ENCODE peak calls at places on chromosome 17, in six cellular contexts. One of them, this sample, is unnamed.
A peak's percentile ranks its signal among the peaks of the same experiment; 100 is the strongest.

GRCh38 chr17:61335845-61336655 is 63.6 kb upstream of the TBX2 start:
- DNase-seq in adrenal gland: peak; percentile 28
- DNase-seq in fibroblast of the conjunctiva: no peak
- DNase-seq in stimulated activated CD4-positive, alpha-beta T cell treated with anti-CD3 and anti-CD28 coated beads, Interleukin-15, amount 100 ng/mL, for 48 hours: no peak
- DNase-seq in activated naive CD4-positive, alpha-beta T cell: no peak
- DNase-seq in stimulated activated CD8-positive, alpha-beta memory T cell treated with anti-CD3 and anti-CD28 coated beads, Interleukin-12 subunit alpha, Interleukin-12 subunit beta, amount 100 ng/mL, for 1 hour: no peak
- DNase-seq in this sample: peak; percentile 71

GRCh38 chr17:43979011-43979410 is 25.3 kb upstream of the PYY start:
- DNase-seq in activated naive CD4-positive, alpha-beta T cell: no peak
- DNase-seq in stimulated activated CD8-positive, alpha-beta memory T cell treated with anti-CD3 and anti-CD28 coated beads, Interleukin-12 subunit alpha, Interleukin-12 subunit beta, amount 100 ng/mL, for 1 hour: no peak
- DNase-seq in stimulated activated CD4-positive, alpha-beta T cell treated with anti-CD3 and anti-CD28 coated beads, Interleukin-15, amount 100 ng/mL, for 48 hours: no peak
- DNase-seq in adrenal gland: no peak
- DNase-seq in fibroblast of the conjunctiva: peak; percentile 77
- DNase-seq in this sample: no peak

GRCh38 chr17:19461139-19461538 is 50.1 kb downstream of the RNF112 start:
- DNase-seq in stimulated activated CD4-positive, alpha-beta T cell treated with anti-CD3 and anti-CD28 coated beads, Interleukin-15, amount 100 ng/mL, for 48 hours: no peak
- DNase-seq in fibroblast of the conjunctiva: no peak
- DNase-seq in adrenal gland: no peak
- DNase-seq in activated naive CD4-positive, alpha-beta T cell: no peak
- DNase-seq in stimulated activated CD8-positive, alpha-beta memory T cell treated with anti-CD3 and anti-CD28 coated beads, Interleukin-12 subunit alpha, Interleukin-12 subunit beta, amount 100 ng/mL, for 1 hour: no peak
- DNase-seq in this sample: no peak

GRCh38 chr17:48614904-48615211 is 234 bp downstream of the HOXB8 start:
- DNase-seq in activated naive CD4-positive, alpha-beta T cell: no peak
- DNase-seq in stimulated activated CD4-positive, alpha-beta T cell treated with anti-CD3 and anti-CD28 coated beads, Interleukin-15, amount 100 ng/mL, for 48 hours: no peak
- DNase-seq in fibroblast of the conjunctiva: no peak
- DNase-seq in stimulated activated CD8-positive, alpha-beta memory T cell treated with anti-CD3 and anti-CD28 coated beads, Interleukin-12 subunit alpha, Interleukin-12 subunit beta, amount 100 ng/mL, for 1 hour: no peak
- DNase-seq in adrenal gland: no peak
- DNase-seq in this sample: no peak

GRCh38 chr17:32514587-32514986 is 27.8 kb downstream of the CDK5R1 start:
- DNase-seq in adrenal gland: no peak
- DNase-seq in fibroblast of the conjunctiva: no peak
- DNase-seq in activated naive CD4-positive, alpha-beta T cell: no peak
- DNase-seq in stimulated activated CD8-positive, alpha-beta memory T cell treated with anti-CD3 and anti-CD28 coated beads, Interleukin-12 subunit alpha, Interleukin-12 subunit beta, amount 100 ng/mL, for 1 hour: no peak
- DNase-seq in stimulated activated CD4-positive, alpha-beta T cell treated with anti-CD3 and anti-CD28 coated beads, Interleukin-15, amount 100 ng/mL, for 48 hours: no peak
- DNase-seq in this sample: no peak

GRCh38 chr17:73952136-73952497 is 251.4 kb upstream of the RPL38 start:
- DNase-seq in stimulated activated CD4-positive, alpha-beta T cell treated with anti-CD3 and anti-CD28 coated beads, Interleukin-15, amount 100 ng/mL, for 48 hours: no peak
- DNase-seq in stimulated activated CD8-positive, alpha-beta memory T cell treated with anti-CD3 and anti-CD28 coated beads, Interleukin-12 subunit alpha, Interleukin-12 subunit beta, amount 100 ng/mL, for 1 hour: no peak
- DNase-seq in adrenal gland: no peak
- DNase-seq in fibroblast of the conjunctiva: no peak
- DNase-seq in activated naive CD4-positive, alpha-beta T cell: no peak
- DNase-seq in this sample: no peak

GRCh38 chr17:82252511-82253178 is 20.9 kb downstream of the CSNK1D start:
- DNase-seq in activated naive CD4-positive, alpha-beta T cell: no peak
- DNase-seq in adrenal gland: no peak
- DNase-seq in stimulated activated CD8-positive, alpha-beta memory T cell treated with anti-CD3 and anti-CD28 coated beads, Interleukin-12 subunit alpha, Interleukin-12 subunit beta, amount 100 ng/mL, for 1 hour: no peak
- DNase-seq in fibroblast of the conjunctiva: no peak
- DNase-seq in stimulated activated CD4-positive, alpha-beta T cell treated with anti-CD3 and anti-CD28 coated beads, Interleukin-15, amount 100 ng/mL, for 48 hours: no peak
- DNase-seq in this sample: no peak

GRCh38 chr17:37493249-37494027 is 3.7 kb downstream of the DUSP14 start:
- DNase-seq in stimulated activated CD8-positive, alpha-beta memory T cell treated with anti-CD3 and anti-CD28 coated beads, Interleukin-12 subunit alpha, Interleukin-12 subunit beta, amount 100 ng/mL, for 1 hour: no peak
- DNase-seq in activated naive CD4-positive, alpha-beta T cell: no peak
- DNase-seq in stimulated activated CD4-positive, alpha-beta T cell treated with anti-CD3 and anti-CD28 coated beads, Interleukin-15, amount 100 ng/mL, for 48 hours: no peak
- DNase-seq in fibroblast of the conjunctiva: peak; percentile 34
- DNase-seq in adrenal gland: no peak
- DNase-seq in this sample: peak; percentile 96

GRCh38 chr17:58362368-58363014 is 10.5 kb upstream of the SUPT4H1 start:
- DNase-seq in stimulated activated CD8-positive, alpha-beta memory T cell treated with anti-CD3 and anti-CD28 coated beads, Interleukin-12 subunit alpha, Interleukin-12 subunit beta, amount 100 ng/mL, for 1 hour: no peak
- DNase-seq in adrenal gland: no peak
- DNase-seq in stimulated activated CD4-positive, alpha-beta T cell treated with anti-CD3 and anti-CD28 coated beads, Interleukin-15, amount 100 ng/mL, for 48 hours: no peak
- DNase-seq in fibroblast of the conjunctiva: no peak
- DNase-seq in activated naive CD4-positive, alpha-beta T cell: no peak
- DNase-seq in this sample: no peak

GRCh38 chr17:35189291-35189690 is 4.9 kb downstream of the SLC35G3 start:
- DNase-seq in fibroblast of the conjunctiva: no peak
- DNase-seq in adrenal gland: no peak
- DNase-seq in stimulated activated CD4-positive, alpha-beta T cell treated with anti-CD3 and anti-CD28 coated beads, Interleukin-15, amount 100 ng/mL, for 48 hours: no peak
- DNase-seq in activated naive CD4-positive, alpha-beta T cell: no peak
- DNase-seq in stimulated activated CD8-positive, alpha-beta memory T cell treated with anti-CD3 and anti-CD28 coated beads, Interleukin-12 subunit alpha, Interleukin-12 subunit beta, amount 100 ng/mL, for 1 hour: no peak
- DNase-seq in this sample: no peak

GRCh38 chr17:767076-767475 is 15.0 kb downstream of the GLOD4 start:
- DNase-seq in stimulated activated CD4-positive, alpha-beta T cell treated with anti-CD3 and anti-CD28 coated beads, Interleukin-15, amount 100 ng/mL, for 48 hours: no peak
- DNase-seq in fibroblast of the conjunctiva: no peak
- DNase-seq in adrenal gland: no peak
- DNase-seq in stimulated activated CD8-positive, alpha-beta memory T cell treated with anti-CD3 and anti-CD28 coated beads, Interleukin-12 subunit alpha, Interleukin-12 subunit beta, amount 100 ng/mL, for 1 hour: no peak
- DNase-seq in activated naive CD4-positive, alpha-beta T cell: no peak
- DNase-seq in this sample: no peak

GRCh38 chr17:48351916-48352332 is 78.1 kb downstream of the SKAP1 start:
- DNase-seq in stimulated activated CD4-positive, alpha-beta T cell treated with anti-CD3 and anti-CD28 coated beads, Interleukin-15, amount 100 ng/mL, for 48 hours: no peak
- DNase-seq in adrenal gland: no peak
- DNase-seq in activated naive CD4-positive, alpha-beta T cell: no peak
- DNase-seq in fibroblast of the conjunctiva: peak; percentile 24
- DNase-seq in stimulated activated CD8-positive, alpha-beta memory T cell treated with anti-CD3 and anti-CD28 coated beads, Interleukin-12 subunit alpha, Interleukin-12 subunit beta, amount 100 ng/mL, for 1 hour: no peak
- DNase-seq in this sample: peak; percentile 52

GRCh38 chr17:48998557-48999440 is 1.6 kb downstream of the IGF2BP1 start:
- DNase-seq in stimulated activated CD8-positive, alpha-beta memory T cell treated with anti-CD3 and anti-CD28 coated beads, Interleukin-12 subunit alpha, Interleukin-12 subunit beta, amount 100 ng/mL, for 1 hour: no peak
- DNase-seq in stimulated activated CD4-positive, alpha-beta T cell treated with anti-CD3 and anti-CD28 coated beads, Interleukin-15, amount 100 ng/mL, for 48 hours: no peak
- DNase-seq in fibroblast of the conjunctiva: no peak
- DNase-seq in activated naive CD4-positive, alpha-beta T cell: no peak
- DNase-seq in adrenal gland: no peak
- DNase-seq in this sample: no peak

GRCh38 chr17:50459081-50459676 is 9.5 kb downstream of the CHAD start:
- DNase-seq in stimulated activated CD8-positive, alpha-beta memory T cell treated with anti-CD3 and anti-CD28 coated beads, Interleukin-12 subunit alpha, Interleukin-12 subunit beta, amount 100 ng/mL, for 1 hour: no peak
- DNase-seq in activated naive CD4-positive, alpha-beta T cell: no peak
- DNase-seq in adrenal gland: peak; percentile 56
- DNase-seq in stimulated activated CD4-positive, alpha-beta T cell treated with anti-CD3 and anti-CD28 coated beads, Interleukin-15, amount 100 ng/mL, for 48 hours: no peak
- DNase-seq in fibroblast of the conjunctiva: no peak
- DNase-seq in this sample: no peak

GRCh38 chr17:10673318-10673717 is 16.2 kb upstream of the MYH3 start:
- DNase-seq in adrenal gland: no peak
- DNase-seq in fibroblast of the conjunctiva: no peak
- DNase-seq in stimulated activated CD8-positive, alpha-beta memory T cell treated with anti-CD3 and anti-CD28 coated beads, Interleukin-12 subunit alpha, Interleukin-12 subunit beta, amount 100 ng/mL, for 1 hour: no peak
- DNase-seq in stimulated activated CD4-positive, alpha-beta T cell treated with anti-CD3 and anti-CD28 coated beads, Interleukin-15, amount 100 ng/mL, for 48 hours: no peak
- DNase-seq in activated naive CD4-positive, alpha-beta T cell: no peak
- DNase-seq in this sample: no peak

GRCh38 chr17:27586203-27586701 is 44.7 kb upstream of the LGALS9 start:
- DNase-seq in stimulated activated CD4-positive, alpha-beta T cell treated with anti-CD3 and anti-CD28 coated beads, Interleukin-15, amount 100 ng/mL, for 48 hours: no peak
- DNase-seq in fibroblast of the conjunctiva: no peak
- DNase-seq in adrenal gland: no peak
- DNase-seq in activated naive CD4-positive, alpha-beta T cell: no peak
- DNase-seq in stimulated activated CD8-positive, alpha-beta memory T cell treated with anti-CD3 and anti-CD28 coated beads, Interleukin-12 subunit alpha, Interleukin-12 subunit beta, amount 100 ng/mL, for 1 hour: no peak
- DNase-seq in this sample: no peak

GRCh38 chr17:1455748-1456599 is at the start of gene CRK:
- DNase-seq in fibroblast of the conjunctiva: peak; percentile 88
- DNase-seq in adrenal gland: peak; percentile 95
- DNase-seq in activated naive CD4-positive, alpha-beta T cell: peak; percentile 97
- DNase-seq in stimulated activated CD8-positive, alpha-beta memory T cell treated with anti-CD3 and anti-CD28 coated beads, Interleukin-12 subunit alpha, Interleukin-12 subunit beta, amount 100 ng/mL, for 1 hour: peak; percentile 98
- DNase-seq in stimulated activated CD4-positive, alpha-beta T cell treated with anti-CD3 and anti-CD28 coated beads, Interleukin-15, amount 100 ng/mL, for 48 hours: peak; percentile 98
- DNase-seq in this sample: peak; percentile 89

This sample was measured in astrocyte of the cerebellum.